ENCODE peak calls at places on chromosome 1, in ten cellular contexts. M is stimulated activated CD4-positive, alpha-beta T cell treated with anti-CD3 and anti-CD28 coated beads, Interleukin-4, amount 100 ng/mL, for 4 hours; P is activated CD8-positive, alpha-beta T cell treated with anti-CD3 and anti-CD28 coated beads, Interleukin-2, amount 10 ng/mL, durations not matched to agents 7 days and 5 days; V is Right ventricle myocardium inferior; Z is A549; J is T-helper 17 cell; U is coronary artery; N is fibroblast of pulmonary artery; G is HEK293T; L is putamen. S is an unnamed sample.

GRCh38 chr1:49686107-49686506 is 337.6 kb downstream of the AGBL4 start:
- DNase-seq in G (no peak), U (no peak), M (no peak), P (no peak), J (no peak), Z (no peak), L (no peak), N (no peak), V (no peak), S (no peak)

GRCh38 chr1:36888811-36889477 is 145.4 kb downstream of the GRIK3 start:
- DNase-seq in G (no peak), L (no peak), V (no peak), J (no peak), N (no peak), M (no peak), P (peak; percentile 9), Z (no peak), U (no peak), S (no peak)

GRCh38 chr1:230176871-230177411 is 109.9 kb downstream of the GALNT2 start:
- DNase-seq in L (peak; percentile 76), N (peak; percentile 86), M (no peak), P (no peak), U (peak; percentile 85), V (peak; percentile 83), J (no peak), Z (no peak), G (no peak), S (no peak)

GRCh38 chr1:36354486-36354885 is 31.0 kb upstream of the EVA1B start:
- DNase-seq in Z (no peak), P (no peak), J (no peak), N (no peak), L (no peak), U (no peak), V (no peak), M (no peak), G (no peak), S (no peak)

GRCh38 chr1:14535619-14536355 is 62.7 kb upstream of the KAZN start:
- DNase-seq in U (peak; percentile 16), G (no peak), P (no peak), N (no peak), L (no peak), V (no peak), J (no peak), M (no peak), Z (no peak), S (peak; percentile 55)

GRCh38 chr1:84689514-84690396 is 506 bp downstream of the SSX2IP start:
- DNase-seq in V (peak; percentile 75), N (peak; percentile 50), P (peak; percentile 57), J (no peak), G (no peak), M (no peak), Z (peak; percentile 18), L (peak; percentile 61), U (peak; percentile 77), S (peak; percentile 54)

GRCh38 chr1:110542730-110543129 is 23.8 kb upstream of the KCNA10 start:
- DNase-seq in Z (no peak), U (no peak), L (no peak), P (peak; percentile 41), M (no peak), G (peak; percentile 46), V (no peak), J (no peak), N (peak; percentile 70), S (peak; percentile 39)

GRCh38 chr1:75722966-75723365 is 1.5 kb upstream of the ACADM start:
- DNase-seq in N (no peak), L (no peak), P (no peak), J (no peak), V (no peak), Z (no peak), M (no peak), G (no peak), U (no peak), S (no peak)

GRCh38 chr1:172144445-172145060 is 275.9 kb upstream of the C1orf105 start:
- DNase-seq in J (no peak), M (no peak), U (peak; percentile 96), Z (no peak), N (peak; percentile 97), V (peak; percentile 78), P (no peak), G (no peak), L (no peak), S (no peak)